ENCODE peak calls at places on chromosomes 6 and 20, in nine cellular contexts. E is psoas muscle, M is A549, L is SK-N-SH, G is lung, V is K562, Y is brain microvascular endothelial cell, H is adrenal gland, Z is tibial artery. X is an unnamed sample.

GRCh38 chr6:132096245-132096644 is 145.1 kb upstream of the CCN2 start:
- DNase-seq in M (peak; percentile 2), E (no peak), L (no peak), Z (no peak), Y (no peak), G (no peak), V (no peak), H (no peak), X (no peak)

GRCh38 chr20:48378976-48379670 is 448.7 kb downstream of the PREX1 start:
- DNase-seq in G (no peak), L (no peak), Y (no peak), M (no peak), H (no peak), E (no peak), Z (no peak), V (no peak), X (no peak)

GRCh38 chr6:168368063-168368835 is 48.7 kb upstream of the DACT2 start:
- DNase-seq in L (no peak), E (no peak), Z (peak; percentile 5), H (peak; percentile 32), G (no peak), Y (no peak), V (no peak), M (no peak), X (no peak)

GRCh38 chr6:431986-432385 is 40.4 kb downstream of the IRF4 start:
- DNase-seq in H (peak; percentile 1), Z (no peak), M (no peak), Y (no peak), E (no peak), G (no peak), V (no peak), L (no peak), X (no peak)

GRCh38 chr6:157570104-157570503 is 189.1 kb downstream of the ZDHHC14 start:
- DNase-seq in E (no peak), Z (no peak), Y (no peak), M (no peak), G (no peak), L (no peak), V (no peak), H (no peak), X (no peak)

GRCh38 chr6:170295519-170296422 is 4.9 kb upstream of the DLL1 start:
- DNase-seq in E (no peak), V (peak; percentile 68), Y (no peak), Z (no peak), G (no peak), L (peak; percentile 78), H (no peak), M (no peak), X (no peak)

GRCh38 chr6:41373919-41374617 is 38.7 kb downstream of the NCR2 start:
- DNase-seq in G (no peak), H (no peak), E (no peak), V (no peak), L (peak; percentile 34), Y (no peak), Z (no peak), M (no peak), X (no peak)

GRCh38 chr20:49893242-49894072 is 21.9 kb downstream of the SPATA2 start:
- DNase-seq in L (no peak), Y (no peak), M (no peak), V (no peak), G (no peak), Z (no peak), H (no peak), E (no peak), X (no peak)

GRCh38 chr6:155544677-155545076 is 89.0 kb upstream of the NOX3 start:
- DNase-seq in G (no peak), V (no peak), E (no peak), H (no peak), Z (no peak), L (no peak), M (no peak), Y (no peak), X (no peak)

GRCh38 chr6:52634211-52634610 is 36.7 kb upstream of the TMEM14A start:
- DNase-seq in V (no peak), Z (no peak), H (no peak), Y (no peak), G (no peak), L (no peak), M (no peak), E (no peak), X (no peak)

GRCh38 chr6:2110504-2110903 is 134.9 kb downstream of the GMDS start:
- DNase-seq in G (no peak), E (no peak), Z (peak; percentile 41), V (no peak), L (no peak), Y (peak; percentile 56), M (no peak), H (no peak), X (no peak)

GRCh38 chr20:19291024-19291817 is 78.8 kb downstream of the SLC24A3 start:
- DNase-seq in E (no peak), L (no peak), Y (no peak), H (peak; percentile 74), V (no peak), M (no peak), G (no peak), Z (no peak), X (no peak)

GRCh38 chr6:26660096-26660425 is 515 bp upstream of the ZNF322 start:
- DNase-seq in H (no peak), M (peak; percentile 33), L (no peak), Y (peak; percentile 34), E (no peak), V (peak; percentile 56), Z (no peak), G (no peak), X (peak; percentile 41)

GRCh38 chr20:8867346-8867745 is 201.5 kb upstream of the PLCB4 start:
- DNase-seq in V (no peak), Y (no peak), M (no peak), H (no peak), G (no peak), L (no peak), E (no peak), Z (no peak), X (no peak)

GRCh38 chr6:109059591-109060021 is 35.0 kb downstream of the SESN1 start:
- DNase-seq in L (no peak), M (no peak), G (no peak), V (no peak), E (no peak), Z (no peak), H (no peak), Y (peak; percentile 37), X (peak; percentile 19)

GRCh38 chr20:56592817-56593216 is 36.3 kb upstream of the TFAP2C start:
- DNase-seq in M (no peak), Z (no peak), V (no peak), G (no peak), L (no peak), Y (no peak), H (no peak), E (no peak), X (no peak)

GRCh38 chr20:57467742-57468141 is 57.2 kb downstream of the CTCFL start:
- DNase-seq in Y (no peak), Z (no peak), L (no peak), H (no peak), E (no peak), G (no peak), M (no peak), V (no peak), X (no peak)

GRCh38 chr6:108083349-108083748 is 8.8 kb upstream of the OSTM1 start:
- DNase-seq in M (no peak), Z (no peak), G (no peak), L (no peak), V (no peak), H (no peak), E (no peak), Y (no peak), X (no peak)

GRCh38 chr20:62952373-62953166 is at the start of gene SLC17A9:
- DNase-seq in E (peak; percentile 84), L (no peak), V (no peak), Z (peak; percentile 70), G (peak; percentile 58), H (peak; percentile 57), Y (peak; percentile 18), M (no peak), X (no peak)

DNA sequence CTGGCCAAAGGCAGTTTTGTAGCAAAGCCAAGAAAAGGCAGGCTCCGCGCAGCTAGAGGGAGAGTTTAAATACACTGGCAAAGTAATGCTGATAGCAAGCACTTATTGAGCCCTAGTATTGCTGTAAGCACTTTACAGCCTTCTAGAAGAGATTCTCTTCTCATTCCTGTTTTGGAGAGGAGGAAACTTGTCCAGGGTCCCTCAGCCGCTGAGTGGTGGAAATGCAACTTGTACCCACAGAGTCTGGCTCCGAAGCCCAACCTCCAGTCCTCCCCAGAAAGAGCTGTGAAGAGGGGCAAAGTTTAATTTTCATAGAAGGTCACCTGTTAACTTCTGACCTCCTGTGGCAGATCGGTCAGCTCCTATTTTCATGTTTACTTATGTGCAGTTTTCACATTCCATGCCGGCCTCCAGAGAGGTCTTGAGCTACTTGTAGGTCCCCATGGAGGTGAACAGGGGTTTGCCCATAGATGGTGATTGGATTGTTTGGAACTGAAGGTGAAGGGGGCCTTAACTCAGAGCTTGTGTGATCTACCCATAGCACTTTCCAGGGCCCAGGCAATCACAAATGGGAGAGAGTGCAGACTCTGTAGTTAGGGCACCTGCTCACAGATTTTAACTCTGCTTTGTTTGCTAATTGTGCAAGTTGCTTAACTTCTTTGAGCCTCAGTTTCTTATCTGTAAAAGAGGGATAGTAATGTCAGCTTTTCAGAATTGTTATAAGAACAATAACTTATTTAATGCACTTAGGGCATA is 70.7 kb downstream of the LYRM2 start:
- DNase-seq in E (no peak), L (no peak), Y (no peak), V (no peak), H (no peak), Z (no peak), M (no peak), G (peak; percentile 38), X (no peak)
- H3K27ac ChIP-seq in E (no peak overlapping the region), L (no peak overlapping the region), Y (no peak overlapping the region), V (no peak overlapping the region), H (no peak overlapping the region), Z (peak overlapping the region; percentile 19), M (no peak overlapping the region), G (no peak overlapping the region), X (no peak overlapping the region)

DNA sequence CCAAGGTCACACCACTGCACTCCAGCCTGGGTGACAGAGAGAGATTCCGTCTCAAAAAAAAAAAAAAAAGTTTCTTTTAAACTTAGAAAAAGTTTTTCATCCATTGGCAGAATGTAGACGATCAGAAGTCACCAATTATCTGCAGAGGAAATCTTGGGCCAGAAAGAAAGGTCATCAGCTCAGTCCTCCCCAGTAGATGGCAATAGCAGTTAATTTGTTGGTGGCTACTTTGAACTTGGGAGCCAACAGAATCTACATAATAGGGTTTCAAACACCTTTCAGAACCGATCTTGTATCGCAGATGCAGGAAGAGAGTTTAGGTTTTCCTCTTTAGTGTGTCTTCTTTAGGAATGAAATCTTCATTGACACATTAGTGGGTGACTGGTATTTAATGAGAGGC is 41.7 kb downstream of the LBP start:
- DNase-seq in Z (no peak), M (no peak), L (no peak), Y (no peak), V (no peak), H (no peak), G (no peak), E (no peak), X (no peak)
- TF ChIP-seq CTCF in Z (no peak), M (peak; percentile 11), L (peak; percentile 15), Y (peak; percentile 21), V (peak; percentile 31), H (no peak), G (no peak), E (no peak), X (no peak)

GRCh38 chr6:10552237-10552810 is 31.2 kb downstream of the GCNT2 start:
- DNase-seq in H (no peak), Z (no peak), Y (no peak), G (no peak), L (no peak), V (no peak), M (no peak), E (no peak), X (no peak)
- H3K27ac ChIP-seq in H (no peak overlapping the region), Z (no peak overlapping the region), Y (no peak overlapping the region), G (no peak overlapping the region), L (no peak overlapping the region), V (no peak overlapping the region), M (no peak overlapping the region), E (no peak overlapping the region), X (no peak overlapping the region)

GRCh38 chr6:28089054-28089453 is 8.7 kb downstream of the ZNF165 start:
- DNase-seq in H (no peak), M (no peak), E (no peak), Z (no peak), Y (no peak), L (no peak), V (no peak), G (no peak), X (no peak)
- TF ChIP-seq CTCF in H (no peak), M (no peak), E (no peak), Z (no peak), Y (no peak), L (no peak), V (no peak), G (no peak), X (no peak)